ENCODE peak calls at places on chromosome 1, in four cellular contexts. One of them, this sample, is unnamed.

GRCh38 chr1:74729741-74730478 is 2.9 kb downstream of the CRYZ start:
- DNase-seq in K562: peak; percentile 42
- DNase-seq in GM12878: no peak
- DNase-seq in HepG2: peak; percentile 80
- DNase-seq in this sample: peak; percentile 16

GRCh38 chr1:10900691-10901090 is 104.2 kb upstream of the CASZ1 start:
- DNase-seq in K562: no peak
- DNase-seq in HepG2: peak; percentile 56
- DNase-seq in GM12878: no peak
- DNase-seq in this sample: no peak

GRCh38 chr1:118963138-118963455 is 25.0 kb downstream of the TBX15 start:
- DNase-seq in GM12878: no peak
- DNase-seq in HepG2: no peak
- DNase-seq in K562: no peak
- DNase-seq in this sample: no peak

GRCh38 chr1:38746966-38747600 is 112.5 kb downstream of the RRAGC start:
- DNase-seq in GM12878: no peak
- DNase-seq in HepG2: no peak
- DNase-seq in K562: no peak
- DNase-seq in this sample: no peak

GRCh38 chr1:234478152-234478480 is 863 bp downstream of the TARBP1 start:
- DNase-seq in GM12878: no peak
- DNase-seq in K562: peak; percentile 71
- DNase-seq in HepG2: peak; percentile 33
- DNase-seq in this sample: peak; percentile 82

GRCh38 chr1:244035358-244035757 is 15.7 kb upstream of the ZBTB18 start:
- DNase-seq in K562: no peak
- DNase-seq in HepG2: no peak
- DNase-seq in GM12878: no peak
- DNase-seq in this sample: no peak

GRCh38 chr1:869499-870244 is 54.1 kb upstream of the SAMD11 start:
- DNase-seq in K562: peak; percentile 88
- DNase-seq in GM12878: no peak
- DNase-seq in HepG2: peak; percentile 9
- DNase-seq in this sample: peak; percentile 90

GRCh38 chr1:77975907-77976306 is 3.0 kb downstream of the FUBP1 start:
- DNase-seq in K562: no peak
- DNase-seq in HepG2: no peak
- DNase-seq in GM12878: no peak
- DNase-seq in this sample: no peak

GRCh38 chr1:25021586-25022215 is 91.6 kb upstream of the RUNX3 start:
- DNase-seq in GM12878: no peak
- DNase-seq in HepG2: no peak
- DNase-seq in K562: no peak
- DNase-seq in this sample: no peak

GRCh38 chr1:211579434-211580302 is 707 bp upstream of the SLC30A1 start:
- DNase-seq in K562: no peak
- DNase-seq in GM12878: no peak
- DNase-seq in HepG2: peak; percentile 87
- DNase-seq in this sample: no peak

GRCh38 chr1:87914396-87914795 is 585.7 kb downstream of the LMO4 start:
- DNase-seq in GM12878: no peak
- DNase-seq in K562: no peak
- DNase-seq in HepG2: no peak
- DNase-seq in this sample: no peak

GRCh38 chr1:16125088-16125470 is 30.8 kb downstream of the EPHA2 start:
- DNase-seq in HepG2: no peak
- DNase-seq in K562: no peak
- DNase-seq in GM12878: no peak
- DNase-seq in this sample: no peak

GRCh38 chr1:232329103-232329788 is 300.7 kb downstream of the SIPA1L2 start:
- DNase-seq in K562: no peak
- DNase-seq in HepG2: no peak
- DNase-seq in GM12878: no peak
- DNase-seq in this sample: no peak

GRCh38 chr1:232322162-232322734 is 307.7 kb downstream of the SIPA1L2 start:
- DNase-seq in HepG2: no peak
- DNase-seq in GM12878: no peak
- DNase-seq in K562: no peak
- DNase-seq in this sample: no peak

GRCh38 chr1:232328496-232329102 is 301.3 kb downstream of the SIPA1L2 start:
- DNase-seq in K562: no peak
- DNase-seq in GM12878: no peak
- DNase-seq in HepG2: no peak
- DNase-seq in this sample: no peak

GRCh38 chr1:232327296-232327695 is 302.6 kb downstream of the SIPA1L2 start:
- DNase-seq in K562: no peak
- DNase-seq in HepG2: no peak
- DNase-seq in GM12878: no peak
- DNase-seq in this sample: no peak
- TF ChIP-seq FOXM1 in K562: no peak
- TF ChIP-seq FOXM1 in HepG2: no peak
- TF ChIP-seq FOXM1 in GM12878: no peak
- TF ChIP-seq FOXM1 in this sample: no peak

GRCh38 chr1:199776768-199777497 is 250.6 kb upstream of the NR5A2 start:
- DNase-seq in GM12878: no peak
- DNase-seq in K562: no peak
- DNase-seq in HepG2: no peak
- DNase-seq in this sample: no peak

GRCh38 chr1:199780091-199780490 is 247.4 kb upstream of the NR5A2 start:
- DNase-seq in GM12878: no peak
- DNase-seq in HepG2: no peak
- DNase-seq in K562: no peak
- DNase-seq in this sample: no peak

GRCh38 chr1:199784127-199784526 is 243.4 kb upstream of the NR5A2 start:
- DNase-seq in GM12878: no peak
- DNase-seq in K562: no peak
- DNase-seq in HepG2: no peak
- DNase-seq in this sample: no peak

GRCh38 chr1:199778324-199778955 is 249.1 kb upstream of the NR5A2 start:
- DNase-seq in GM12878: no peak
- DNase-seq in K562: no peak
- DNase-seq in HepG2: no peak
- DNase-seq in this sample: peak; percentile 15

GRCh38 chr1:199780948-199781347 is 246.6 kb upstream of the NR5A2 start:
- DNase-seq in K562: no peak
- DNase-seq in GM12878: no peak
- DNase-seq in HepG2: no peak
- DNase-seq in this sample: no peak
- TF ChIP-seq MAX in K562: no peak
- TF ChIP-seq MAX in GM12878: no peak
- TF ChIP-seq MAX in HepG2: no peak
- TF ChIP-seq MAX in this sample: no peak

GRCh38 chr1:226700861-226701260 is 38.2 kb downstream of the ITPKB start:
- DNase-seq in K562: no peak
- DNase-seq in GM12878: no peak
- DNase-seq in HepG2: no peak
- DNase-seq in this sample: no peak
- TF ChIP-seq FOXM1 in K562: no peak
- TF ChIP-seq FOXM1 in GM12878: no peak
- TF ChIP-seq FOXM1 in HepG2: no peak
- TF ChIP-seq FOXM1 in this sample: no peak

DNA sequence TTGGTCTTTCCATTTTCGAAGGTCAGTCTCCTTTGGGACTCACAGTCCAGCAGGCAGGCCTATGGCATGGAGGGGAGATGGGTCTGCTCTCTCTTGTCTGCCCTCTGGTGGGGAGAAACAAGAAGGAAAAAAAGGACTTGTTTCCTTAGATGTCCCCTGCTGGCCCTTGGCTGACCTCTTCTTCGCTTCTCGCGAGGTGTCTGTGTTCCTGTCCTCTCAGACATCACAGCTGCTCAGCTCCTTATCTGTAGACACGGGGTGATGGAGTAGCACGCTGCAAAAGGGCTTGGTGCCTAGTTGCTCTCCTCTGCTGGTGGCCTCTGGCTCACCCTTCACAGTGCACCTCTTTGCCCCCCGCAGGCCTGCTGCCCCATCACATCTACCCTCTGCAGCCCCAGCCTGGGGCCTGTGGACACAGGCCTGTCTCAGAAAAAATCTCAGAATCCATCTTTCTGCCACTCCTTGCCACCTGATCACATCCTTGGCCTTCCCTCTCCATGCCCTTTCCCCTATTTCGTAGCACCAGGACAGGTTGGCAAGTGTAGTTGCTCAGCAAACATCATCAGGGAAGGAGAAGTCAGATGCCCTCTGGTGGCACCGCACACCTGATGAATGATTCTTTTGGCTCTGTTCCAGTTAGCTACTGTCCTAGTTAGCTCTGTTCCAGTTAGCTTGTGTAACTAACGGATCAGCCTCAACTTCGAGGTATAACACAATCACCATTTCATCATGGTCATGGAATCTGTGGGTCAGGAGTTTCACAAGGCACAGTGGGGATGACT is 18.7 kb upstream of the AK2 start:
- DNase-seq in K562: peak; percentile 81
- DNase-seq in GM12878: peak; percentile 15
- DNase-seq in HepG2: peak; percentile 88
- DNase-seq in this sample: peak; percentile 85
- TF ChIP-seq MAX in K562: peak; percentile 69
- TF ChIP-seq MAX in GM12878: no peak
- TF ChIP-seq MAX in HepG2: no peak
- TF ChIP-seq MAX in this sample: no peak

GRCh38 chr1:197521118-197521739 is 253.2 kb downstream of the CRB1 start:
- DNase-seq in HepG2: peak; percentile 23
- DNase-seq in GM12878: no peak
- DNase-seq in K562: peak; percentile 52
- DNase-seq in this sample: peak; percentile 29
- TF ChIP-seq FOXM1 in HepG2: no peak
- TF ChIP-seq FOXM1 in GM12878: no peak
- TF ChIP-seq FOXM1 in K562: no peak
- TF ChIP-seq FOXM1 in this sample: no peak

GRCh38 chr1:46537651-46538050 is 13.8 kb downstream of the KNCN start:
- DNase-seq in HepG2: no peak
- DNase-seq in GM12878: no peak
- DNase-seq in K562: no peak
- DNase-seq in this sample: no peak

GRCh38 chr1:46538147-46538546 is 13.3 kb downstream of the KNCN start:
- DNase-seq in K562: no peak
- DNase-seq in HepG2: no peak
- DNase-seq in GM12878: no peak
- DNase-seq in this sample: no peak

GRCh38 chr1:46543382-46543760 is 8.1 kb downstream of the KNCN start:
- DNase-seq in GM12878: no peak
- DNase-seq in HepG2: no peak
- DNase-seq in K562: no peak
- DNase-seq in this sample: no peak

GRCh38 chr1:46536527-46536926 is 14.9 kb downstream of the KNCN start:
- DNase-seq in HepG2: no peak
- DNase-seq in K562: no peak
- DNase-seq in GM12878: no peak
- DNase-seq in this sample: no peak

DNA sequence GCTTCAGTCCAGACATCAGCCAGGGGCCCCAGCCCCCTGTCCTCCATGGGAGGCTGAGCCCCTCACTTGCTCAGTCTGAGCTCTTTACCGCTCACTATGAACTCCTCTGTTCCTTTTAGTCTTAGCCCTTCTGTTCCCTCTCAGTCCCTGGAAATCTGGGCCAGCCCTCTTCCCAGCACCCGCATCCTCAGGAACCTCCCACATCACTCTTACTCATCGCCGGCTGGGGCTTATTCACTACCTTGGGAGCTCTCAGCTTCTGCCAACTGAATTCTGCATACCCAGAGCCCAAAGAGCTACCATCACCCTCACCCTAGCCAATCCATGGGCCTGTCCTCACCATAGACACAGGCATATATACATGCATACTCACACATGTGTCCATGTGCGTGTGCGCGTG is 11.5 kb downstream of the KNCN start:
- DNase-seq in GM12878: no peak
- DNase-seq in HepG2: no peak
- DNase-seq in K562: no peak
- DNase-seq in this sample: no peak
- TF ChIP-seq MAX in GM12878: no peak
- TF ChIP-seq MAX in HepG2: no peak
- TF ChIP-seq MAX in K562: no peak
- TF ChIP-seq MAX in this sample: no peak

DNA sequence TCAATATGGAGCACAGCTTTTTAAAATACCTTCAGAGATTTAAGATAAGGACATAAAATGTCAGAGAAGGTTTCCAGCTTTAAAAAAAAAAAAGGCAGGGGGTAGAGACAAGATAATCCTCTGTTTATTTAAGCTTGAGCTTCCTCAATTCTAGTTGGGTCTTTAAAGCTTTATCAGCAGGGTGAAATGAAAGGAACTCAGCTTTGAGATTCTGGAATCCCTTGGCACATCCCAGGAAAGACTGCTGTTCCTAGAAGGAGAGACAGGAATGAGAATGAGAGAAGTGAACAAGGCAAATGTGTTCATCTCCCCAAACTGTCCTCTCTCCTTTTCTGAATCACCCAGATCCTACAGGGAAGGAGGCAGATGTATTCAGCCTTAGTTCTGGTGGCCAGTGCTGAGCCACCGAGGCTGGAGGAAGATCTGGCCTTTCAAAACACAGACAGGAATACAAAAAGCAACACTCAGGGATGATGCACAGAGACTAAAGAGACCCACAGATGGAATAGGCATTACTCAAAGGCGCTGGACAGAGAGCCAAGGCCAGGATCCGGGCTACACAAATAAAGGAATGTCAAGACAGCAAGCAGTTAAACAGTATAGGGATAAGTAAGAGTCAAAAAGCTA is 385.8 kb upstream of the DUSP10 start:
- DNase-seq in GM12878: no peak
- DNase-seq in HepG2: no peak
- DNase-seq in K562: no peak
- DNase-seq in this sample: no peak
- TF ChIP-seq FOXM1 in GM12878: no peak
- TF ChIP-seq FOXM1 in HepG2: no peak
- TF ChIP-seq FOXM1 in K562: no peak
- TF ChIP-seq FOXM1 in this sample: no peak

GRCh38 chr1:3590145-3590768 is 21.1 kb downstream of the MEGF6 start:
- DNase-seq in GM12878: no peak
- DNase-seq in HepG2: no peak
- DNase-seq in K562: no peak
- DNase-seq in this sample: peak; percentile 77
- TF ChIP-seq MAX in GM12878: no peak
- TF ChIP-seq MAX in HepG2: no peak
- TF ChIP-seq MAX in K562: no peak
- TF ChIP-seq MAX in this sample: no peak

DNA sequence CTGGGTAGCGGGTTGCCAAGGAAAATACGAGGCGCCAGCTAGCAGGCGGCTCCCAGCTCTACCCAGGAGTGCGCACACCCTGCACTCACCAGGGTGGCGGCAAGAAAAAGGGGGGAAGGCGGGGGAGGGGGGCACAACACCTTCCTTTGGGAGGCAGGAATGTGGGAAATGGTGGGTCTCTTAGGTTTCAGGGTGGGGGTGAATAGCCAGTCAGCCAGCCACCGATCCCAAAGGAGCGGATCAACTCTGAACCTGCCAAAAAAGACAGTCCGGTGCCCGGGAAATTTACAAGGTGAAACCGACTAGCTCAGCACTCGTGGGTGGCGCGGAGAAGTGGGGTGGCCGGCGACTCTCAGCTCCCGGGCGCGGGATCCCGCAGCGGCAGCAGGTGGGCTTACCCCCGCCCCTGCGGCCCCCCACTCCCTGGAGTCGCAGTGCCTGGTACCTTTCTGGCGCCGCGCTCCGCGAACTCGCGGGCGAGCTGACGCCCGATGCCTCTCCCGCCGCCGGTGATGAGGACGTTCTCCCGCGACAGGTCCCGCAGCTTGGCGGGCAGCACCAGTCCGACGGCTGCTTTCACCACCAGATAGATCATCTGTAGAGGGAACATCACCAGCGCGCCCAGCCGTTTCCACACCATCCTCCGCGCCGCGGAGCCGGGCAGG is 1.2 kb downstream of the DHRS3 start:
- DNase-seq in K562: no peak
- DNase-seq in HepG2: no peak
- DNase-seq in GM12878: no peak
- DNase-seq in this sample: peak; percentile 71
- TF ChIP-seq FOXM1 in K562: no peak
- TF ChIP-seq FOXM1 in HepG2: no peak
- TF ChIP-seq FOXM1 in GM12878: no peak
- TF ChIP-seq FOXM1 in this sample: no peak

This sample was measured in SK-N-SH.